ENCODE peak calls at places on chromosome 15, in ten cellular contexts. N is heart right ventricle; F is epithelial cell of prostate; C is CD8-positive, alpha-beta memory T cell; Q is RWPE2; G is body of pancreas; Z is testis; R is heart left ventricle; U is pancreas; S is cardiac muscle cell. V is an unnamed sample.

GRCh38 chr15:101219441-101219840 is 32.4 kb downstream of the CHSY1 start:
- DNase-seq in G (no peak), C (no peak), U (no peak), S (no peak), N (no peak), F (no peak), Z (no peak), Q (no peak), R (no peak), V (no peak)

GRCh38 chr15:92693922-92694331 is 38.4 kb upstream of the FAM174B start:
- DNase-seq in G (no peak), F (no peak), S (peak; percentile 51), U (no peak), Z (no peak), Q (no peak), R (no peak), N (no peak), C (no peak), V (no peak)

GRCh38 chr15:100337422-100338044 is 4.2 kb downstream of the ADAMTS17 start:
- DNase-seq in R (no peak), U (no peak), N (no peak), Z (no peak), S (no peak), F (no peak), G (no peak), C (no peak), Q (no peak), V (no peak)

GRCh38 chr15:75732809-75733451 is 20.3 kb upstream of the CSPG4 start:
- DNase-seq in S (peak; percentile 76), G (peak; percentile 75), F (no peak), Z (peak; percentile 81), N (peak; percentile 70), U (peak; percentile 77), R (peak; percentile 75), Q (peak; percentile 78), C (peak; percentile 9), V (peak; percentile 50)

GRCh38 chr15:82699726-82700125 is 9.9 kb downstream of the AP3B2 start:
- DNase-seq in G (no peak), S (no peak), N (no peak), Z (no peak), R (no peak), F (no peak), Q (no peak), C (no peak), U (no peak), V (no peak)

GRCh38 chr15:34578283-34578674 is 5.2 kb downstream of the GOLGA8B start:
- DNase-seq in G (no peak), S (no peak), Q (no peak), U (no peak), Z (no peak), N (no peak), R (no peak), C (no peak), F (no peak), V (no peak)

GRCh38 chr15:65069179-65069578 is 1.4 kb upstream of the RASL12 start:
- DNase-seq in C (no peak), Z (no peak), R (peak; percentile 58), N (no peak), S (peak; percentile 94), F (no peak), Q (no peak), G (no peak), U (no peak), V (no peak)

GRCh38 chr15:48868549-48868948 is 9.4 kb upstream of the EID1 start:
- DNase-seq in N (no peak), S (peak; percentile 83), Z (no peak), C (no peak), G (no peak), Q (no peak), R (no peak), U (no peak), F (peak; percentile 56), V (peak; percentile 90)

GRCh38 chr15:55194246-55194645 is 2.5 kb downstream of the RSL24D1 start:
- DNase-seq in F (no peak), N (no peak), R (no peak), U (no peak), Q (no peak), C (no peak), S (no peak), Z (no peak), G (no peak), V (no peak)

GRCh38 chr15:55197362-55197705 is 593 bp upstream of the RSL24D1 start:
- DNase-seq in G (no peak), S (no peak), N (no peak), R (no peak), F (no peak), C (no peak), Z (no peak), U (no peak), Q (no peak), V (no peak)

GRCh38 chr15:55197719-55198118 is 978 bp upstream of the RSL24D1 start:
- DNase-seq in R (no peak), C (no peak), Z (no peak), F (no peak), S (no peak), N (no peak), G (no peak), Q (no peak), U (no peak), V (no peak)

GRCh38 chr15:55196458-55197361 is at the start of gene RSL24D1:
- DNase-seq in N (peak; percentile 93), S (peak; percentile 99), F (peak; percentile 95), R (peak; percentile 96), G (peak; percentile 98), Q (peak; percentile 100), U (peak; percentile 98), Z (peak; percentile 99), C (peak; percentile 96), V (peak; percentile 95)

DNA sequence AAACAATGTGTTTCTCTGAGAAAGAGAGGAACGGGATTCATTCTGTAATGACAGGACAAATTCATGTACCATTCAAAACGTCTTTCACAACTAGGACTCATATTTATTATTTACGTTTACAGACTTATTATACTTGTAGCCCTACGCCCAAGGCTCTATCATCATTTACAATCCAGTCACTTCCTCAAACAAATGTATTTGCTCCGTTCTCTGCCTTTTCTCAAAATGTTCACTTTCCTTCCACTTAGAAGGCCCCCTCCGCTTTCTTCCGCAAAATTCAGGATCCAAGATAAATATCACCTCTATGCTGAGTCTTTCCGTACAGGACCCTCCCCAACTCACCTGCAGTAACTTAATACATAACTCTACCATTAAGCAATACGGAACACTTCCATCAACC is 730 bp downstream of the RSL24D1 start:
- DNase-seq in C (peak; percentile 1), S (no peak), Z (no peak), R (no peak), U (no peak), N (no peak), G (no peak), F (no peak), Q (no peak), V (no peak)
- H3K27ac ChIP-seq in C (peak overlapping the region; percentile 94), S (peak overlapping the region; percentile 91), Z (peak overlapping the region; percentile 93), R (peak overlapping the region; percentile 93), U (peak overlapping the region; percentile 89), N (peak overlapping the region; percentile 95), G (peak overlapping the region; percentile 94), F (peak overlapping the region; percentile 90), Q (peak overlapping the region; percentile 67), V (peak overlapping the region; percentile 88)

DNA sequence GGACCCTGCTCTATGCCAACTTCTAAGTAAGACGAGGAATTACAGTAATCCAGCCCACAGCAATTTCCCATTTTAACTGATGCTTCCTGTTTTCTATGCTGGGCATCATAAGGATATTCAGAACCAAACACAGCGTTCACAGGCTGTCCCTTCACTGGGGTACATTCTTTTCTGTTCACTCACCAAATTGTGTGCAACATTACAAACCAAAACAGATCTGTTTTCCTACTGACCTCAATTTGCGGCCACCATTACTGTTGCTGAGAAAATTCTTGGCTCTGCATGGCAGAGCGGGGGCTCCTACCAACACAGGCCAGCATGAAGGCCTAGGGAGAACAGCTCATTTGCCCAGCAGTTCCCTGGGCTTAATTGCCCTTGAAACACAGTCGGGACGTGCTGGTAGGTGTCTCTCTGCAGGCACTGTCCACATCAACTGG is 76.5 kb downstream of the MYO1E start:
- DNase-seq in N (no peak), F (no peak), Z (no peak), U (no peak), S (peak; percentile 91), Q (no peak), R (no peak), C (no peak), G (no peak), V (no peak)
- H3K27ac ChIP-seq in N (peak overlapping the region; percentile 51), F (peak overlapping the region; percentile 95), Z (no peak overlapping the region), U (peak overlapping the region; percentile 44), S (no peak overlapping the region), Q (peak overlapping the region; percentile 98), R (peak overlapping the region; percentile 56), C (no peak overlapping the region), G (peak overlapping the region; percentile 71), V (peak overlapping the region; percentile 89)

GRCh38 chr15:50053457-50053856 is 65.6 kb downstream of the ATP8B4 start:
- DNase-seq in N (no peak), R (no peak), Q (no peak), Z (no peak), G (no peak), F (no peak), C (no peak), S (no peak), U (no peak), V (no peak)

GRCh38 chr15:50059203-50059772 is 59.7 kb downstream of the ATP8B4 start:
- DNase-seq in S (no peak), F (no peak), G (no peak), N (no peak), Q (no peak), C (no peak), U (no peak), R (no peak), Z (no peak), V (no peak)

GRCh38 chr15:50055333-50056278 is 63.4 kb downstream of the ATP8B4 start:
- DNase-seq in C (no peak), S (peak; percentile 97), F (no peak), Q (no peak), Z (peak; percentile 23), R (no peak), N (no peak), U (no peak), G (no peak), V (no peak)

GRCh38 chr15:50059883-50060282 is 59.1 kb downstream of the ATP8B4 start:
- DNase-seq in C (no peak), F (no peak), S (no peak), Q (no peak), G (no peak), Z (no peak), U (no peak), R (no peak), N (no peak), V (no peak)

GRCh38 chr15:50058231-50058630 is 60.8 kb downstream of the ATP8B4 start:
- DNase-seq in R (no peak), Z (no peak), S (peak; percentile 74), U (no peak), C (no peak), N (no peak), Q (no peak), F (no peak), G (no peak), V (no peak)
- H3K27ac ChIP-seq in R (no peak overlapping the region), Z (peak overlapping the region; percentile 80), S (no peak overlapping the region), U (no peak overlapping the region), C (no peak overlapping the region), N (no peak overlapping the region), Q (no peak overlapping the region), F (no peak overlapping the region), G (no peak overlapping the region), V (no peak overlapping the region)

DNA sequence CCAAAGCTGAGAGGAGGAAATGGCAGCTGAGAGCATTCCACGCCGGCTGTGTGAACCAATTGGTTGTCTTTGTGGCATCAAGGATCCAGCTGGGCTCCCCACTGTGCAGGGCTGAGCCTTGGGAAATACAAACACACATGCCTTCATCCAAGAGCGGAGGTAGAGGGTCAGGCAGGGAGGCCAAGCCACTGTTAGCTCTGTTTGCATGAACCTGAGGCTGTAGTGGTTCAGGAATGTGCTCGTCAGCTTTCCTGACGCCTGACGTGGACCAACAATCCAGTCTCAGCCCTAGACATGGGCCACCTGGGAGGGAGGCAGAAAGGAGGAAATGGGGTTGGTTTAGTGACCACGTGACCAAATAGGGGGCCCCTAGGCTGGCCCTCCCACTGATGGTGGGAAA is 276.9 kb downstream of the TLE3 start:
- DNase-seq in C (no peak), Q (no peak), N (no peak), R (no peak), Z (no peak), F (no peak), G (peak; percentile 10), S (no peak), U (no peak), V (no peak)
- H3K27ac ChIP-seq in C (no peak overlapping the region), Q (no peak overlapping the region), N (no peak overlapping the region), R (no peak overlapping the region), Z (no peak overlapping the region), F (no peak overlapping the region), G (no peak overlapping the region), S (no peak overlapping the region), U (no peak overlapping the region), V (no peak overlapping the region)